ENCODE peak calls at places on chromosome 1, in seven cellular contexts. A is AG09309; W is GM06990; F is choroid plexus epithelial cell; G is Daoy; I is stimulated activated CD4-positive, alpha-beta T cell treated with anti-CD3 and anti-CD28 coated beads, Interleukin-1b, Interleukin-23, amount 100 ng/mL, for 1 hour; K is KG1. M is an unnamed sample.

GRCh38 chr1:33410091-33410701 is 20.7 kb downstream of the PHC2 start:
- DNase-seq in A (no peak), W (no peak), F (peak), G (no peak), I (no peak), K (no peak), M (no peak)

GRCh38 chr1:184664042-184664659 is 90.5 kb downstream of the EDEM3 start:
- DNase-seq in A (peak), W (peak), F (peak), G (peak), I (peak), K (peak), M (no peak)

GRCh38 chr1:33388989-33389771 is 41.7 kb downstream of the PHC2 start:
- DNase-seq in A (no peak), W (no peak), F (peak), G (no peak), I (no peak), K (no peak), M (no peak)

GRCh38 chr1:195960580-195960979 is 647.7 kb downstream of the KCNT2 start:
- DNase-seq in A (no peak), W (no peak), F (no peak), G (no peak), I (no peak), K (no peak), M (no peak)

GRCh38 chr1:170204121-170204520 is 58.4 kb downstream of the NTMT2 start:
- DNase-seq in A (peak), W (no peak), F (no peak), G (no peak), I (no peak), K (no peak), M (no peak)

GRCh38 chr1:216290074-216290473 is 133.2 kb downstream of the USH2A start:
- DNase-seq in A (no peak), W (no peak), F (no peak), G (no peak), I (no peak), K (no peak), M (no peak)

GRCh38 chr1:181142096-181143043 is 53.9 kb downstream of the IER5 start:
- DNase-seq in A (no peak), W (peak), F (peak), G (peak), I (peak), K (peak), M (no peak)

GRCh38 chr1:33143698-33144097 is 38.1 kb downstream of the TRIM62 start:
- DNase-seq in A (peak), W (no peak), F (peak), G (peak), I (no peak), K (no peak), M (no peak)

GRCh38 chr1:2573250-2573649 is 13.3 kb upstream of the PRXL2B start:
- DNase-seq in A (no peak), W (no peak), F (no peak), G (no peak), I (no peak), K (no peak), M (no peak)

GRCh38 chr1:154856544-154856943 is 13.5 kb downstream of the KCNN3 start:
- DNase-seq in A (no peak), W (no peak), F (no peak), G (no peak), I (no peak), K (no peak), M (no peak)

GRCh38 chr1:52867060-52867845 is 24.7 kb downstream of the ZYG11A start:
- DNase-seq in A (no peak), W (peak), F (no peak), G (no peak), I (no peak), K (no peak), M (no peak)

M was measured in CMK.